ENCODE peak calls at places on chromosomes 13 and 19, in ten cellular contexts. Q, N, X, G, L, S, R, O, W and A are unnamed samples.

GRCh38 chr19:55441692-55442321 is 1.3 kb downstream of the SHISA7 start:
- DNase-seq in W (no peak), Q (no peak), G (no peak), S (no peak), R (no peak), L (no peak), O (no peak), X (no peak), N (no peak), A (peak; percentile 80)

GRCh38 chr13:45658586-45659235 is 43.2 kb upstream of the ERICH6B start:
- DNase-seq in O (no peak), L (no peak), R (no peak), Q (no peak), S (peak; percentile 62), G (no peak), X (no peak), N (no peak), W (no peak), A (no peak)

GRCh38 chr13:68272652-68273051 is 1042.5 kb upstream of the PCDH9 start:
- DNase-seq in N (no peak), Q (no peak), G (no peak), O (no peak), R (no peak), X (peak; percentile 71), S (no peak), W (no peak), L (no peak), A (no peak)

GRCh38 chr13:99528547-99528946 is 27.3 kb downstream of the TM9SF2 start:
- DNase-seq in G (no peak), X (no peak), L (no peak), Q (no peak), S (no peak), R (no peak), W (no peak), O (peak; percentile 24), N (no peak), A (no peak)

GRCh38 chr13:27171244-27171829 is at the start of gene USP12:
- DNase-seq in Q (no peak), S (peak; percentile 22), O (peak; percentile 39), W (peak; percentile 36), G (peak; percentile 35), X (no peak), R (no peak), L (no peak), N (no peak), A (no peak)

GRCh38 chr13:41465215-41465907 is 8.0 kb downstream of the RGCC start:
- DNase-seq in X (no peak), W (no peak), N (no peak), L (peak; percentile 17), O (peak; percentile 96), R (peak; percentile 94), Q (peak; percentile 27), S (peak; percentile 94), G (peak; percentile 72), A (no peak)

GRCh38 chr13:50334944-50335343 is 319.7 kb downstream of the KCNRG start:
- DNase-seq in S (peak; percentile 56), O (peak; percentile 92), X (no peak), R (no peak), N (no peak), L (no peak), Q (no peak), W (no peak), G (no peak), A (no peak)

GRCh38 chr19:40592170-40592569 is 9.0 kb upstream of the LTBP4 start:
- DNase-seq in N (no peak), R (no peak), W (no peak), S (peak; percentile 76), O (peak; percentile 60), L (no peak), X (no peak), Q (no peak), G (no peak), A (no peak)

GRCh38 chr19:49102303-49102702 is 11.9 kb upstream of the LIN7B start:
- DNase-seq in G (no peak), L (no peak), O (no peak), S (no peak), Q (no peak), R (no peak), N (no peak), W (no peak), X (no peak), A (peak; percentile 41)
- TF ChIP-seq POLR2A in G (no peak), L (no peak), O (no peak), S (no peak), Q (no peak), R (no peak), N (no peak), W (no peak), X (no peak), A (no peak)

GRCh38 chr13:52160053-52160452 is 656 bp upstream of the NEK3 start:
- DNase-seq in X (no peak), G (no peak), R (no peak), N (no peak), S (no peak), O (no peak), W (no peak), L (no peak), Q (no peak), A (no peak)
- H3K4me3 ChIP-seq in X (no peak overlapping the region), G (no peak overlapping the region), R (no peak overlapping the region), N (peak overlapping the region; percentile 73), S (no peak overlapping the region), O (no peak overlapping the region), W (no peak overlapping the region), L (no peak overlapping the region), Q (no peak overlapping the region), A (peak overlapping the region; percentile 90)

GRCh38 chr13:107680115-107680514 is 535.2 kb downstream of the LIG4 start:
- DNase-seq in R (no peak), G (no peak), X (no peak), L (no peak), S (peak; percentile 28), N (no peak), Q (no peak), O (peak; percentile 4), W (no peak), A (no peak)
- TF ChIP-seq CTCF in R (no peak), G (no peak), X (no peak), L (no peak), S (no peak), N (no peak), Q (no peak), O (no peak), W (no peak), A (no peak)

GRCh38 chr19:800360-801029 is 3.2 kb downstream of the PTBP1 start:
- DNase-seq in O (peak; percentile 23), L (peak; percentile 86), Q (no peak), W (no peak), S (no peak), X (no peak), R (no peak), N (no peak), G (no peak), A (peak; percentile 63)
- TF ChIP-seq POLR2A in O (no peak), L (no peak), Q (no peak), W (no peak), S (no peak), X (no peak), R (no peak), N (no peak), G (no peak), A (no peak)

DNA sequence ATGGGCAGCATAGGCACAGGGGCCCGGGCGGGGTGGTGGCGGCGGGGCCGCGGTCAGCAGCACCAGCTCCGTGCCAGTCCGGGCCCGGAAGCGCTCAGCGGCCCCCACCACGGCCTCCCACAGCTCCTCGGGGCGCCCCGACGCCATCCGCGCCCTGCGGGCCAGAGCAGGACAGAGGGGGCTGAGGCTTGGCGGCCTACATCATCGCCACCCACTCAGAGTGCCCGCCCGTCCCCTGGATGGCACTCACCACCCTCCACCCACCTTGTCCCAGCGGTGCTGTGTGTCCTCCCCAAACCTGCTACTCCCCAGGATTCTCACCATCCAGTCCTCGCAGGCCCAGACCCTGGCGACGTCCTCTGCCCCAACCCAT is 4.0 kb downstream of the AKT1S1 start:
- DNase-seq in G (no peak), R (no peak), N (no peak), L (no peak), Q (no peak), O (no peak), W (no peak), S (no peak), X (no peak), A (no peak)
- H3K4me3 ChIP-seq in G (no peak overlapping the region), R (no peak overlapping the region), N (no peak overlapping the region), L (no peak overlapping the region), Q (no peak overlapping the region), O (no peak overlapping the region), W (no peak overlapping the region), S (no peak overlapping the region), X (no peak overlapping the region), A (no peak overlapping the region)

GRCh38 chr19:17394891-17395415 is 957 bp upstream of the CCDC194 start:
- DNase-seq in Q (peak; percentile 74), R (peak; percentile 86), X (no peak), G (peak; percentile 68), L (peak; percentile 27), N (no peak), O (peak; percentile 55), S (peak; percentile 53), W (peak; percentile 64), A (peak; percentile 56)
- TF ChIP-seq CTCF in Q (peak; percentile 86), R (peak; percentile 89), X (no peak), G (peak; percentile 67), L (peak; percentile 54), N (no peak), O (peak; percentile 62), S (peak; percentile 83), W (peak; percentile 10), A (peak; percentile 83)

DNA sequence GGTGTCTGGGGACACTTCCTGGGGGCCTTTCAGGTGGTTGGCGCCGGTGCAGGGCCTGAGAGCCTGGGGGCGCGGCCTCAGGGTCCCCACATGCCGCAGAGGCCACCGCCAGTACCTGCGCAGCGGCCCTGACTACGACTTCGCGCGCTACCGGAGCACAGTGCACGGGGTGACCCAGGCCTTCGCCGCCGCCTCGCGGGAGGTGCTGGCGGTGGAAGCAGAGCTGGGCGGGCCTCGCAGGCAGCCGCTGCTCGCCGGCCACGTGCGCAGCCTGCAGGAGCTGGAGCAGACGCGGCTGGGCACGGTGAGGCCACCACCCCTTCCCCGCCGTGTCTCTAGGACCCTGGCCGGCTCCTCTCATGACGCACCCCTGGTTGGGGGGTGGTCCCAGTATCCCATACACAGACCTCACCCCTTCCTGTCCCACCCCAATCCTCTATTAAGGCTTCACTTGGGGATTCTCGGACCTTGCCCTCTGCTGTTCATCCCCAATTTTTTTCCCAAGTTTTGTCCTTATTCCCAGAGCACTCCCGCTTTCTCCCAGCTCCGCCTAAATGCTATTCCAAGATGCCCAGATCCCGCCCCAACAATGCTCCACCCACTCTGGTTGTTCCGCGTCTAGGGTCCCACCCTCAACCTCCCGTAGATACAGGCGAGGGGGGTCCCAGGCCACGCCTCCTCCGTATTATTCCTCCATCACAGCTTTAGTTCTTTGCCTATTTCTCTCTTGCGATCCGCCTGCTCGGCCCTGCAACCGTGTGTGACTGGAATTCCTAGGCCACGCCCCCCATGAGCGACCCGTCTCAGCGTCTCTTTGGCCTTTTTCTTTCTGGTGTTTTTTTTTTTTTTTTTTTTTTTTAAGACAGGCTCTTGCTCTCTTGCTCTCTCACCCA is 1.0 kb downstream of the REX1BD start:
- DNase-seq in Q (peak; percentile 73), G (peak; percentile 73), S (peak; percentile 55), L (peak; percentile 68), X (peak; percentile 94), W (peak; percentile 58), R (peak; percentile 93), O (peak; percentile 54), N (peak; percentile 85), A (peak; percentile 65)
- TF ChIP-seq POLR2A in Q (no peak), G (no peak), S (no peak), L (no peak), X (no peak), W (no peak), R (no peak), O (no peak), N (no peak), A (no peak)